ENCODE peak calls at places on chromosome 1, in nine cellular contexts. U, A, L, Y, X, K, J, O and I are unnamed samples.
A peak's percentile ranks its signal among the peaks of the same experiment; 100 is the strongest.

GRCh38 chr1:147539122-147539575 is 2.2 kb upstream of the BCL9 start:
- DNase-seq in U (no peak), A (peak; percentile 14), L (no peak), Y (no peak), X (no peak), K (no peak), J (no peak), O (no peak), I (no peak)

GRCh38 chr1:58402444-58402843 is 144.1 kb downstream of the OMA1 start:
- DNase-seq in U (no peak), A (no peak), L (no peak), Y (no peak), X (no peak), K (no peak), J (no peak), O (no peak), I (no peak)

GRCh38 chr1:6928106-6928885 is 143.0 kb downstream of the CAMTA1 start:
- DNase-seq in U (no peak), A (no peak), L (no peak), Y (peak; percentile 35), X (no peak), K (no peak), J (no peak), O (no peak), I (no peak)

GRCh38 chr1:10737268-10737624 is 59.2 kb downstream of the CASZ1 start:
- DNase-seq in U (peak; percentile 84), A (peak; percentile 56), L (no peak), Y (no peak), X (no peak), K (no peak), J (no peak), O (no peak), I (no peak)

GRCh38 chr1:225813250-225813964 is 3.5 kb downstream of the EPHX1 start:
- DNase-seq in U (peak; percentile 86), A (peak; percentile 79), L (no peak), Y (no peak), X (no peak), K (peak; percentile 70), J (no peak), O (no peak), I (peak; percentile 61)

GRCh38 chr1:160768295-160768657 is 27.7 kb upstream of the LY9 start:
- DNase-seq in U (peak; percentile 73), A (peak; percentile 79), L (no peak), Y (no peak), X (peak; percentile 83), K (no peak), J (peak; percentile 95), O (peak; percentile 76), I (no peak)

GRCh38 chr1:205442051-205442721 is 13.7 kb downstream of the BLACAT1 start:
- DNase-seq in U (peak; percentile 68), A (peak; percentile 88), L (no peak), Y (no peak), X (no peak), K (no peak), J (no peak), O (no peak), I (no peak)

GRCh38 chr1:225774276-225775147 is 3.1 kb upstream of the SRP9 start:
- DNase-seq in U (no peak), A (no peak), L (no peak), Y (no peak), X (no peak), K (no peak), J (no peak), O (no peak), I (no peak)

GRCh38 chr1:230823835-230824485 is 44.4 kb downstream of the C1orf198 start:
- DNase-seq in U (no peak), A (peak; percentile 15), L (no peak), Y (no peak), X (no peak), K (no peak), J (no peak), O (no peak), I (no peak)

GRCh38 chr1:155009742-155010141 is 7.1 kb downstream of the ZBTB7B start:
- DNase-seq in U (no peak), A (no peak), L (no peak), Y (no peak), X (no peak), K (no peak), J (no peak), O (no peak), I (no peak)

GRCh38 chr1:106721779-106722178 is 334.7 kb upstream of the PRMT6 start:
- DNase-seq in U (no peak), A (no peak), L (no peak), Y (no peak), X (no peak), K (no peak), J (no peak), O (no peak), I (no peak)

GRCh38 chr1:245166471-245166885 is 11.7 kb downstream of the KIF26B start:
- DNase-seq in U (no peak), A (no peak), L (no peak), Y (no peak), X (no peak), K (no peak), J (no peak), O (no peak), I (no peak)

GRCh38 chr1:44024903-44025525 is 6.2 kb downstream of the SLC6A9 start:
- DNase-seq in U (no peak), A (no peak), L (no peak), Y (no peak), X (no peak), K (no peak), J (no peak), O (peak; percentile 10), I (no peak)
- H3K4me3 ChIP-seq in U (no peak overlapping the region), A (no peak overlapping the region), L (no peak overlapping the region), Y (no peak overlapping the region), X (no peak overlapping the region), K (no peak overlapping the region), J (no peak overlapping the region), O (no peak overlapping the region), I (no peak overlapping the region)

GRCh38 chr1:167484726-167485125 is 33.6 kb downstream of the CD247 start:
- DNase-seq in U (no peak), A (no peak), L (no peak), Y (no peak), X (no peak), K (no peak), J (no peak), O (no peak), I (no peak)
- H3K27ac ChIP-seq in U (no peak overlapping the region), A (no peak overlapping the region), L (no peak overlapping the region), Y (no peak overlapping the region), X (no peak overlapping the region), K (no peak overlapping the region), J (no peak overlapping the region), O (no peak overlapping the region), I (no peak overlapping the region)

DNA sequence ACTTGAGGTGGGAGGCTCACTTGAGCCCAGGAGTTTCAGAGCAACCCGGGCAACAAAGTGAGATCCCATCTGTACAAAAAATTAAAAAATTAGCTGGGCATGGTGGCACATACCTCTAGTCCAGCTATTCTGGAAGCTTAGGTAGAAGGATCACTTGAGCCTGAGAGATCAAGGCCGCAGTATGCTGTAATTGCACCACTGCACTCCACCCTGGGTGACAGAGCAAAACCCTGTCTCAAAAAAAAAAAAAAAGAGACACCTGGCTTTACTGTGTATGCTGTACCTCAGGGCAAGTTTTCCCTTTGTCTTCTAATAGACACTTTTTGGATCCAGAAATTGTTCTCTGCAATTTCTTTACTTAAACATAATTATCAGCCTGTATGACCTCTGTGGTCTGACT is 23.1 kb upstream of the RCC1 start:
- DNase-seq in U (no peak), A (no peak), L (no peak), Y (no peak), X (no peak), K (no peak), J (no peak), O (no peak), I (no peak)
- H3K36me3 ChIP-seq in U (peaks cover 70% of the 10 kb centered on the region), A (peaks cover 13% of the 10 kb centered on the region), L (peaks cover 20% of the 10 kb centered on the region), Y (no peaks in the 10 kb centered on the region), X (peaks cover 18% of the 10 kb centered on the region), K (peaks cover 57% of the 10 kb centered on the region), J (no peaks in the 10 kb centered on the region), O (peaks cover 95% of the 10 kb centered on the region), I (peaks cover 99% of the 10 kb centered on the region)

GRCh38 chr1:18641005-18641941 is 10.6 kb downstream of the PAX7 start:
- DNase-seq in U (no peak), A (no peak), L (no peak), Y (no peak), X (no peak), K (peak; percentile 64), J (no peak), O (no peak), I (no peak)
- H3K4me3 ChIP-seq in U (no peak overlapping the region), A (no peak overlapping the region), L (no peak overlapping the region), Y (no peak overlapping the region), X (no peak overlapping the region), K (peak overlapping the region; percentile 79), J (no peak overlapping the region), O (no peak overlapping the region), I (peak overlapping the region; percentile 47)

GRCh38 chr1:162144268-162144667 is 74.8 kb downstream of the NOS1AP start:
- DNase-seq in U (no peak), A (peak; percentile 21), L (no peak), Y (no peak), X (no peak), K (no peak), J (no peak), O (no peak), I (no peak)
- H3K27ac ChIP-seq in U (no peak overlapping the region), A (no peak overlapping the region), L (no peak overlapping the region), Y (no peak overlapping the region), X (no peak overlapping the region), K (no peak overlapping the region), J (no peak overlapping the region), O (no peak overlapping the region), I (no peak overlapping the region)

DNA sequence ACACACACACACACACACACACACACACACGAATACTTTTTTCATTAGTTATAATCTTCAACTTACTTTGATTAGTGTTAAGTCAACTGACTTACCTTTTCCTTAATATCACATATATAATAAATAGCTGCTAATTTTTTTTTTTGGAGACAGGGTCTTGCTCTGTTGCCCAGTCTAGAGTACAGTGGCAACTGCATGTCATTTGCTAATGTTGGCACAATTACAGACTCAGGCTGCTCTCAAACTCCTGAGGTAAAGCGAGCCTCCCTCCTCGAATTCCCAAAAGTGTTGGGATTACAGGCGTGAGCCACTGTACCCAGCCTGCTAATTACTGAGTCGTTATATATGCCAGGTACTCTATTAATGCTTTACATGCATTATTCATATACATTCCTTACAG is 20.8 kb upstream of the TAL1 start:
- DNase-seq in U (no peak), A (no peak), L (no peak), Y (no peak), X (no peak), K (no peak), J (no peak), O (no peak), I (no peak)
- H3K36me3 ChIP-seq in U (no peaks in the 10 kb centered on the region), A (peaks cover 3% of the 10 kb centered on the region), L (no peaks in the 10 kb centered on the region), Y (no peaks in the 10 kb centered on the region), X (no peaks in the 10 kb centered on the region), K (peaks cover 31% of the 10 kb centered on the region), J (peaks cover 9% of the 10 kb centered on the region), O (peaks cover 8% of the 10 kb centered on the region), I (no peaks in the 10 kb centered on the region)